ENCODE peak calls at places on chromosomes 4 and X, in nine cellular contexts. K is astrocyte of the spinal cord, T is pancreas, E is BJ, G is mucosa of descending colon, B is esophagus squamous epithelium, I is GM23338, H is PC-3, D is skeletal muscle cell. Y is an unnamed sample.

GRCh38 chrX:24479924-24480722 is 15.0 kb downstream of the PDK3 start:
- DNase-seq in E (no peak), T (no peak), H (peak), D (no peak), G (peak), K (no peak), B (no peak), I (no peak), Y (no peak)

GRCh38 chr4:151688003-151688784 is 72.6 kb downstream of the GATB start:
- DNase-seq in D (no peak), G (no peak), T (no peak), E (no peak), K (no peak), H (no peak), B (no peak), I (no peak), Y (peak)

GRCh38 chr4:171813195-171813955 is at the start of gene GALNTL6:
- DNase-seq in E (no peak), H (no peak), B (no peak), G (no peak), I (peak), T (peak), K (peak), D (no peak), Y (no peak)

GRCh38 chr4:143381171-143382118 is 44.8 kb downstream of the GAB1 start:
- DNase-seq in T (no peak), G (peak), I (peak), E (no peak), B (no peak), D (peak), K (peak), H (peak), Y (no peak)

GRCh38 chr4:9880411-9881197 is 99.2 kb downstream of the DRD5 start:
- DNase-seq in K (no peak), H (no peak), G (no peak), I (no peak), B (no peak), T (no peak), D (no peak), E (no peak), Y (peak)

GRCh38 chrX:106903291-106903820 is at the start of gene RIPPLY1:
- DNase-seq in H (no peak), G (no peak), K (no peak), B (no peak), I (no peak), T (no peak), E (no peak), D (no peak), Y (no peak)

GRCh38 chr4:17038510-17039176 is 140.2 kb upstream of the LDB2 start:
- DNase-seq in D (no peak), T (no peak), G (no peak), E (no peak), B (no peak), H (no peak), I (peak), K (no peak), Y (no peak)

GRCh38 chr4:146340798-146341197 is 126.5 kb downstream of the REELD1 start:
- DNase-seq in I (peak), B (no peak), H (peak), G (no peak), K (peak), E (no peak), D (no peak), T (no peak), Y (no peak)

GRCh38 chr4:112099701-112100289 is 45.5 kb upstream of the FAM241A start:
- DNase-seq in B (no peak), K (peak), I (peak), T (no peak), G (no peak), H (peak), E (no peak), D (no peak), Y (peak)

GRCh38 chr4:28508649-28509048 is 1648.0 kb downstream of the STIM2 start:
- DNase-seq in I (no peak), D (no peak), T (no peak), G (no peak), E (no peak), K (no peak), H (no peak), B (no peak), Y (no peak)

GRCh38 chrX:154548028-154548316 is 552 bp downstream of the IKBKG start:
- DNase-seq in T (no peak), E (no peak), K (peak), I (no peak), H (no peak), G (no peak), D (no peak), B (no peak), Y (no peak)

DNA sequence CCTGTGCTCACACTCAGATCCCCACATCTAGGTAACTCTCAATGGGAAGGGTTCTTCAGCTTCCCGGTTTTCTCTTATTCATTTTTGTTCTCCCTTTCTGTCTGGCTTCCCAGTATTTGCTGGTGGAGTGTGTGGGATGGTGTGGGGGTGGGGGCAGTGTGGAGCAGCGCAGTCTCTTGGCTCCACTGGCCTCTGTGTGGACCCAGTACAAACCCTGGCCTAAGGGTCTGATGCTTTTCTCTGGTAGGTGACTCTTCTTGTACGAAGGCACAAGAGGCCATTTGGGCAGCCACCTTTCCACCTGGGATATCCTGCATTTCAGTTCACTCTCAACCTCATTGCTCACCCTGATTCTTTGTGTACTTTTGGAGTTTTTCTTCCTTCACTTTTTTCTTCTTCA is 71.3 kb downstream of the NBDY start:
- DNase-seq in T (no peak), D (no peak), I (no peak), B (no peak), E (no peak), K (no peak), H (no peak), G (no peak), Y (no peak)
- H3K4me3 ChIP-seq in T (no peak), D (no peak), I (no peak), B (no peak), E (no peak), K (no peak), H (no peak), G (no peak), Y (no peak)

DNA sequence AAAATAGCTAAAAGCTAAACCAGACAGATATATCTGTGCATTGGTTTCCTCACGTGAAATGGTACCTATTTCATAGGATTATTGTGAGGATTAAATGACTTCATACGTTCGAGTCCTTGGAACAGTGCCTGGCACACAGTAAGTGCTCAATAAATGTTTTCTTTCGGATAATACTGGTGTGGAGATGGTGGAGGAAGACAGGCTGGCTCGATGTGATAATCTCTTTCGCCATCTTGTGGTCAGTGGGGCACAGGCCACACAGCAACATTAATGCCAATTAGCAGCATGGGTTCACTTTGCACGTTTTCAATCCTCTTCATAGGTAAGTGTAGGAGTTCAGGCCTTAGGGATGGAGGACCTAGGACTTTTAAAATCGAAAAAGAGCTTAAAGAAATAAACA is 9.3 kb downstream of the PAGE4 start:
- DNase-seq in B (no peak), T (no peak), G (no peak), D (no peak), E (no peak), I (peak), H (peak), K (peak), Y (peak)
- H3K4me3 ChIP-seq in B (no peak), T (no peak), G (no peak), D (no peak), E (no peak), I (no peak), H (no peak), K (no peak), Y (no peak)

GRCh38 chrX:17009856-17010650 is 63.6 kb downstream of the REPS2 start:
- DNase-seq in K (no peak), E (no peak), I (no peak), T (no peak), D (no peak), H (no peak), G (no peak), B (no peak), Y (no peak)

GRCh38 chrX:17005712-17006372 is 59.4 kb downstream of the REPS2 start:
- DNase-seq in I (no peak), E (no peak), B (no peak), T (no peak), D (no peak), H (no peak), K (no peak), G (no peak), Y (no peak)

GRCh38 chrX:17007134-17007768 is 60.8 kb downstream of the REPS2 start:
- DNase-seq in K (peak), B (no peak), T (no peak), E (no peak), H (peak), G (no peak), I (peak), D (no peak), Y (peak)
- H3K4me3 ChIP-seq in K (no peak), B (no peak), T (no peak), E (no peak), H (no peak), G (no peak), I (no peak), D (no peak), Y (no peak)

DNA sequence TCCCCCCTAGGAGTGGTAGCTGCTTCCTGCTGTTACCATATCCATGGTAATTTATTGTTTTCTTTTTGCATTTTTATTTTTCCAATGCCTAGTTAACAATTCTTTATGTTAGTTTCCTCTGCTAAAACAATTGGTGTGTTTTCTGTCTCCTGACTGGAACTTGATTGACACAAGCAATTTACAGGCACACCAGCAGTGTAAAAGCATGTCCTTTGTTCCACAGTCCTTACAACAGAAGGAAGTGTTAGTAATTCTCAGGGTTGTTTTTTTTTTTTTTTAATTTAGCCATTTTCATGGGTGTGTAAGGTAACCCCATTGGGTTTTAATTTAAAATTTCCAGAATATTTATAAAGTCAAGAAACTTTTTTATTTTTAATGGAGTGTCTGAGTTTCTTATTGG is 25.0 kb upstream of the TMLHE start:
- DNase-seq in E (no peak), H (no peak), K (no peak), G (no peak), I (no peak), B (no peak), T (no peak), D (no peak), Y (no peak)
- H3K4me3 ChIP-seq in E (no peak), H (no peak), K (no peak), G (no peak), I (no peak), B (no peak), T (no peak), D (no peak), Y (no peak)